ENCODE peak calls at places on chromosomes 13 and 19, in four cellular contexts. One of them, this sample, is unnamed.
A peak's percentile ranks its signal among the peaks of the same experiment; 100 is the strongest.

GRCh38 chr19:10828981-10829821 is 6.8 kb downstream of the TMED1 start:
- DNase-seq in K562: no peak
- DNase-seq in HepG2: no peak
- DNase-seq in GM12878: no peak
- DNase-seq in this sample: no peak

GRCh38 chr13:49436890-49437289 is 7.0 kb downstream of the CAB39L start:
- DNase-seq in K562: no peak
- DNase-seq in HepG2: no peak
- DNase-seq in GM12878: no peak
- DNase-seq in this sample: no peak

GRCh38 chr13:100976993-100977392 is 302.4 kb upstream of the TMTC4 start:
- DNase-seq in K562: no peak
- DNase-seq in HepG2: no peak
- DNase-seq in GM12878: no peak
- DNase-seq in this sample: no peak

GRCh38 chr13:19172647-19173030 is 9.0 kb downstream of the TUBA3C start:
- DNase-seq in HepG2: no peak
- DNase-seq in K562: no peak
- DNase-seq in GM12878: no peak
- DNase-seq in this sample: no peak

GRCh38 chr13:28128030-28128429 is 10.3 kb upstream of the PAN3 start:
- DNase-seq in K562: no peak
- DNase-seq in GM12878: no peak
- DNase-seq in HepG2: no peak
- DNase-seq in this sample: no peak

GRCh38 chr13:22487932-22488331 is 692.8 kb upstream of the SGCG start:
- DNase-seq in GM12878: no peak
- DNase-seq in HepG2: no peak
- DNase-seq in K562: no peak
- DNase-seq in this sample: no peak

GRCh38 chr19:10651821-10652220 is 2.3 kb upstream of the ILF3 start:
- DNase-seq in K562: no peak
- DNase-seq in HepG2: no peak
- DNase-seq in GM12878: no peak
- DNase-seq in this sample: no peak

GRCh38 chr19:20051841-20052768 is 12.8 kb upstream of the ZNF682 start:
- DNase-seq in GM12878: peak; percentile 17
- DNase-seq in K562: no peak
- DNase-seq in HepG2: peak; percentile 92
- DNase-seq in this sample: no peak

GRCh38 chr13:38350114-38350617 is 515 bp downstream of the UFM1 start:
- DNase-seq in GM12878: no peak
- DNase-seq in K562: peak; percentile 39
- DNase-seq in HepG2: peak; percentile 49
- DNase-seq in this sample: peak; percentile 25

GRCh38 chr19:41863209-41863931 is 3.3 kb downstream of the RPS19 start:
- DNase-seq in GM12878: no peak
- DNase-seq in HepG2: no peak
- DNase-seq in K562: no peak
- DNase-seq in this sample: no peak

GRCh38 chr19:56566904-56567273 is 379 bp upstream of the ZNF470 start:
- DNase-seq in K562: no peak
- DNase-seq in GM12878: no peak
- DNase-seq in HepG2: no peak
- DNase-seq in this sample: peak; percentile 33

GRCh38 chr19:14116918-14117578 is 514 bp downstream of the PRKACA start:
- DNase-seq in GM12878: no peak
- DNase-seq in K562: no peak
- DNase-seq in HepG2: no peak
- DNase-seq in this sample: no peak

GRCh38 chr19:2574478-2574931 is 98.6 kb downstream of the GADD45B start:
- DNase-seq in GM12878: no peak
- DNase-seq in HepG2: no peak
- DNase-seq in K562: no peak
- DNase-seq in this sample: no peak

GRCh38 chr19:54434112-54434861 is 14.7 kb upstream of the LENG8 start:
- DNase-seq in GM12878: no peak
- DNase-seq in HepG2: no peak
- DNase-seq in K562: no peak
- DNase-seq in this sample: no peak

DNA sequence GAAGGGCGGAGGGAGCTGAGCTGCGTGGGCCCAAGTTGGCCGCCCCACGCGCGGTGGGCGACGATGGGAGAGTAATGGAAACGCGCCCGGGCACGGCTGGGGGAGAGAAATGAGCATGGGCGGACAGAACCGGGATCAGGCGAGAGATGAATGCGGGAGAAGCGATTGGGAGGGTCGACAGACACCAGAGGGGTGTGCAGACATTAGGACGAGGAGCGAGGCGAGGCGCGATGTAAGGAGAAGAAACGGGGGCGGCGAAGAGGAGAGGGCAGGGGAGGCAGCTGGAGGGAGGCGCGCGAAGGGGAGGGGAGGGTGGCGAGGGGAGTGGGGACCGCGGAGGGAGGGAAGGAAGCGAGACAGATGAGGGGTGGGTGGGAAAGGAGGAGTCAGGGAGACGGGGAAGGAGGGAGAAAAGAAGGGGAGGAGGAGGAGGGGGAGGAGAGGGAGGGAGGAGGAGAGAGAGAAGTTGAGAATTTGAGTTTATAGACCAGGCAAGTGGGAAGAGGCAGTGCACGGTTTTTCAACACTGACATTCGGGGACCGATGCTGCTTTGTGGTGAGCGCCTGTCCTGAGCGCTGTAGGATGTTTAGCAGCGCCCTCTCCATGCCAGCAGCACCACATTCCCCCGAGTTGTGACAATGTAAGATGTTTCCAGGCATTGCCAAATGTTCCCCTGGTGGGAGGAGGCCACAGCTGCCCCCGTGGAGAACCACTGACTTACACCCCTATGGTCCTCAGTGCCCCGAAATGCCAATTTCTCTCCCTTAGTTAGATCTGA is at the start of gene SHISA7:
- DNase-seq in GM12878: no peak
- DNase-seq in HepG2: no peak
- DNase-seq in K562: peak; percentile 28
- DNase-seq in this sample: peak; percentile 72
- TF ChIP-seq CHD4 in GM12878: no peak
- TF ChIP-seq CHD4 in HepG2: no peak
- TF ChIP-seq CHD4 in K562: no peak
- TF ChIP-seq CHD4 in this sample: no peak

GRCh38 chr13:31930901-31931522 is 100.6 kb upstream of the FRY start:
- DNase-seq in HepG2: no peak
- DNase-seq in K562: peak; percentile 4
- DNase-seq in GM12878: peak; percentile 70
- DNase-seq in this sample: no peak
- TF ChIP-seq CHD4 in HepG2: no peak
- TF ChIP-seq CHD4 in K562: no peak
- TF ChIP-seq CHD4 in GM12878: no peak
- TF ChIP-seq CHD4 in this sample: no peak

GRCh38 chr13:67515895-67516294 is 285.8 kb upstream of the PCDH9 start:
- DNase-seq in K562: no peak
- DNase-seq in GM12878: no peak
- DNase-seq in HepG2: no peak
- DNase-seq in this sample: no peak
- TF ChIP-seq CHD4 in K562: no peak
- TF ChIP-seq CHD4 in GM12878: no peak
- TF ChIP-seq CHD4 in HepG2: no peak
- TF ChIP-seq CHD4 in this sample: no peak

GRCh38 chr19:17873661-17874422 is 2.1 kb downstream of the SLC5A5 start:
- DNase-seq in HepG2: no peak
- DNase-seq in K562: peak; percentile 95
- DNase-seq in GM12878: no peak
- DNase-seq in this sample: peak; percentile 69

GRCh38 chr19:17871878-17872250 is at the start of gene SLC5A5:
- DNase-seq in HepG2: no peak
- DNase-seq in GM12878: no peak
- DNase-seq in K562: no peak
- DNase-seq in this sample: no peak

GRCh38 chr19:17874423-17875135 is 2.8 kb downstream of the SLC5A5 start:
- DNase-seq in K562: no peak
- DNase-seq in HepG2: no peak
- DNase-seq in GM12878: no peak
- DNase-seq in this sample: no peak

GRCh38 chr19:17871032-17871877 is 490 bp upstream of the SLC5A5 start:
- DNase-seq in K562: no peak
- DNase-seq in GM12878: no peak
- DNase-seq in HepG2: no peak
- DNase-seq in this sample: no peak

DNA sequence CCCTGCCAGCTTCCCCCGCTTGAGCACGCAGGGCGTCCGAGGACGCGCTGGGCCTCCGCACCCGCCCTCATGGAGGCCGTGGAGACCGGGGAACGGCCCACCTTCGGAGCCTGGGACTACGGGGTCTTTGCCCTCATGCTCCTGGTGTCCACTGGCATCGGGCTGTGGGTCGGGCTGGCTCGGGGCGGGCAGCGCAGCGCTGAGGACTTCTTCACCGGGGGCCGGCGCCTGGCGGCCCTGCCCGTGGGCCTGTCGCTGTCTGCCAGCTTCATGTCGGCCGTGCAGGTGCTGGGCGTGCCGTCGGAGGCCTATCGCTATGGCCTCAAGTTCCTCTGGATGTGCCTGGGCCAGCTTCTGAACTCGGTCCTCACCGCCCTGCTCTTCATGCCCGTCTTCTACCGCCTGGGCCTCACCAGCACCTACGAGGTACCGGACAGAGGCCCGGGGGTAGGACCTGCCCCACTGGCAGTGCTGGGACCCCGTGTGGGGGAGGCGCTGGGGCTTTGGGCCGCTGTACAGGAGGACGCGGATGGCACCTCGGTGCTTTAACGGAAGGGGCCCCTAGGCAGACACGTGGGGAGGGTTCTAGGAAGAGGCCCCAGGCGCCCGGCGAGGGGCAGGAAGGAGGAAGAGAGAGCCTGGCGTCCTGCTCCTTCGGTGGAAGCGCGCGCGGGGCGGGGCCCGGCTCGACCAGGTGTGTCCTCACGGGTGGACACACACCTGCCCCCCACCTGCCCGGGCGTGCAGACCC is 681 bp downstream of the SLC5A5 start:
- DNase-seq in HepG2: no peak
- DNase-seq in K562: no peak
- DNase-seq in GM12878: no peak
- DNase-seq in this sample: no peak
- TF ChIP-seq CHD4 in HepG2: no peak
- TF ChIP-seq CHD4 in K562: no peak
- TF ChIP-seq CHD4 in GM12878: no peak
- TF ChIP-seq CHD4 in this sample: no peak

GRCh38 chr13:85367887-85368286 is 431.3 kb downstream of the SLITRK6 start:
- DNase-seq in HepG2: no peak
- DNase-seq in K562: no peak
- DNase-seq in GM12878: no peak
- DNase-seq in this sample: no peak
- TF ChIP-seq CHD4 in HepG2: no peak
- TF ChIP-seq CHD4 in K562: no peak
- TF ChIP-seq CHD4 in GM12878: no peak
- TF ChIP-seq CHD4 in this sample: no peak

DNA sequence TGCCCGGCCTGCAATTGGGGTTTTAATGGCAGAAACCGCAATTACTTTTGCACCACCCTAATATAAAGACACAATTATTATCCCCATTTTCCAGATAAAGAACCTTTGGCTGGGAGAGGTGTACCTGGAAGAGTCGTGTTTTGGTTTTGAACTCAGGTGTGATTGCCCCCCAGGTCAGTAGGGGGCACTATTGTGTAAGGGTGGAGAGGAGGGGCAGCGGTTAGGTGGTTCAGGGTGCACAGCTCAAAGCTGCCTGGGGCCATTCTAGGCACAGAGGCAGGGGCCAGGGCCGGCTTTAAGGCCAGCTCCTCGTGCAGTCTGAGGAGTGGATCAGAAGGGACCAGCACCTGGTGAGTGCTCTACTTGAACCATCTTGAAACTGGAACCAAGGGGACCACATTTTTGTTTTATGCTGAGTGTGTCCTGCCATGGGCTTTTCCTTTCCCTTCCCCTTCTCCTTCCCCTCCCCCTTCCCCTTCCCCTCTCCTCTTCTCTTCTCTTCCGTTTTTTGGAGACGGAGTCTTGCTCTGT is 5.8 kb upstream of the FCGRT start:
- DNase-seq in HepG2: peak; percentile 71
- DNase-seq in K562: peak; percentile 87
- DNase-seq in GM12878: no peak
- DNase-seq in this sample: peak; percentile 80
- TF ChIP-seq CHD4 in HepG2: no peak
- TF ChIP-seq CHD4 in K562: no peak
- TF ChIP-seq CHD4 in GM12878: no peak
- TF ChIP-seq CHD4 in this sample: no peak

GRCh38 chr19:31096047-31096446 is 253.2 kb downstream of the TSHZ3 start:
- DNase-seq in HepG2: no peak
- DNase-seq in K562: peak; percentile 9
- DNase-seq in GM12878: no peak
- DNase-seq in this sample: no peak
- TF ChIP-seq CHD4 in HepG2: no peak
- TF ChIP-seq CHD4 in K562: no peak
- TF ChIP-seq CHD4 in GM12878: no peak
- TF ChIP-seq CHD4 in this sample: no peak

GRCh38 chr13:97522243-97522642 is 88.3 kb downstream of the RAP2A start:
- DNase-seq in HepG2: peak; percentile 85
- DNase-seq in K562: no peak
- DNase-seq in GM12878: no peak
- DNase-seq in this sample: no peak

DNA sequence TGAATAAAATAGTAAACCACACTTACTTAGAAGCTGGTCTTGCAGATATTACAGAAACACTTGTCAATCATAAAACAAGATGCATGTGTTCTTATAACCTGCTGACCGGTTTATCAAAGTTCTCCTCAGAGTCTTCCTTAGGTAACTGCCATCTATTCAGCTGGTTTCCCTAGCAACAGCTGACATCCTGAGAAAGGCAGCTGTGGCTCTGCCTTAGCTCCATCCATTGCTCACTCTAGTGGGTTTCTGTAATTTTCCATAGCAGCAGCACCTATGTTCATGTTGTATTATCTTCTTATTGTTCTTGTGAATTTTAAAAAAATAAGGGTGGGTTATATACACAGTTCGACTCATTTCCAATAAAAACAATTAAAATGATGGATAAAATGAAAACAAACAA is 87.8 kb downstream of the RAP2A start:
- DNase-seq in GM12878: no peak
- DNase-seq in HepG2: peak; percentile 20
- DNase-seq in K562: no peak
- DNase-seq in this sample: no peak
- TF ChIP-seq CHD4 in GM12878: no peak
- TF ChIP-seq CHD4 in HepG2: no peak
- TF ChIP-seq CHD4 in K562: no peak
- TF ChIP-seq CHD4 in this sample: no peak